ENCODE peak calls at places on chromosomes 16 and 17, in ten cellular contexts. D, S, F, L, K, W, Y, Z, N and O are unnamed samples.

GRCh38 chr16:11175850-11176341 is 80.1 kb downstream of the SOCS1 start:
- DNase-seq in Z (no peak), W (no peak), F (no peak), L (no peak), S (no peak), D (no peak), N (no peak), K (no peak), Y (peak; percentile 72), O (no peak)

GRCh38 chr16:69861276-69862030 is 89.7 kb upstream of the CLEC18A start:
- DNase-seq in N (no peak), S (no peak), W (no peak), Z (peak; percentile 61), F (peak; percentile 86), D (no peak), L (peak; percentile 81), K (peak; percentile 26), Y (no peak), O (peak; percentile 63)

GRCh38 chr16:3022697-3023414 is 886 bp downstream of the HCFC1R1 start:
- DNase-seq in F (no peak), D (peak; percentile 69), L (peak; percentile 92), K (peak; percentile 74), Y (no peak), Z (peak; percentile 41), N (no peak), W (no peak), S (no peak), O (no peak)

GRCh38 chr16:85541619-85542547 is 71.2 kb upstream of the GSE1 start:
- DNase-seq in S (no peak), F (no peak), Y (no peak), Z (no peak), D (no peak), K (no peak), W (no peak), L (no peak), N (peak; percentile 76), O (no peak)

GRCh38 chr16:88476817-88477397 is 23.8 kb downstream of the ZFPM1 start:
- DNase-seq in Y (no peak), D (no peak), K (no peak), N (no peak), Z (no peak), S (no peak), L (no peak), F (no peak), W (no peak), O (no peak)

GRCh38 chr17:76234354-76234679 is 6.0 kb downstream of the RNF157 start:
- DNase-seq in F (no peak), K (no peak), L (no peak), S (no peak), Z (no peak), N (no peak), D (no peak), Y (peak; percentile 44), W (no peak), O (no peak)

GRCh38 chr17:11986939-11987329 is 10.3 kb downstream of the ZNF18 start:
- DNase-seq in Z (no peak), F (peak; percentile 41), K (no peak), D (no peak), N (no peak), S (no peak), Y (no peak), W (peak; percentile 33), L (no peak), O (no peak)

GRCh38 chr16:19127205-19127604 is 13.4 kb downstream of the ITPRIPL2 start:
- DNase-seq in S (no peak), W (no peak), Z (no peak), L (no peak), Y (no peak), D (no peak), K (no peak), N (no peak), F (no peak), O (no peak)

GRCh38 chr17:2705888-2706795 is 5.4 kb downstream of the CLUH start:
- DNase-seq in N (no peak), D (peak; percentile 49), Y (no peak), K (no peak), S (no peak), Z (no peak), F (no peak), L (no peak), W (no peak), O (no peak)

GRCh38 chr17:2706911-2707510 is 4.6 kb downstream of the CLUH start:
- DNase-seq in Z (no peak), S (no peak), N (no peak), Y (no peak), L (no peak), W (no peak), F (no peak), D (peak; percentile 40), K (peak; percentile 46), O (no peak)

GRCh38 chr17:2709173-2709661 is 2.3 kb downstream of the CLUH start:
- DNase-seq in L (peak; percentile 83), S (no peak), K (peak; percentile 56), D (peak; percentile 91), W (no peak), Y (peak; percentile 80), F (no peak), Z (no peak), N (no peak), O (no peak)

GRCh38 chr17:2708585-2709172 is 2.9 kb downstream of the CLUH start:
- DNase-seq in K (no peak), L (no peak), D (peak; percentile 62), S (no peak), Y (no peak), W (no peak), F (no peak), Z (no peak), N (no peak), O (no peak)

DNA sequence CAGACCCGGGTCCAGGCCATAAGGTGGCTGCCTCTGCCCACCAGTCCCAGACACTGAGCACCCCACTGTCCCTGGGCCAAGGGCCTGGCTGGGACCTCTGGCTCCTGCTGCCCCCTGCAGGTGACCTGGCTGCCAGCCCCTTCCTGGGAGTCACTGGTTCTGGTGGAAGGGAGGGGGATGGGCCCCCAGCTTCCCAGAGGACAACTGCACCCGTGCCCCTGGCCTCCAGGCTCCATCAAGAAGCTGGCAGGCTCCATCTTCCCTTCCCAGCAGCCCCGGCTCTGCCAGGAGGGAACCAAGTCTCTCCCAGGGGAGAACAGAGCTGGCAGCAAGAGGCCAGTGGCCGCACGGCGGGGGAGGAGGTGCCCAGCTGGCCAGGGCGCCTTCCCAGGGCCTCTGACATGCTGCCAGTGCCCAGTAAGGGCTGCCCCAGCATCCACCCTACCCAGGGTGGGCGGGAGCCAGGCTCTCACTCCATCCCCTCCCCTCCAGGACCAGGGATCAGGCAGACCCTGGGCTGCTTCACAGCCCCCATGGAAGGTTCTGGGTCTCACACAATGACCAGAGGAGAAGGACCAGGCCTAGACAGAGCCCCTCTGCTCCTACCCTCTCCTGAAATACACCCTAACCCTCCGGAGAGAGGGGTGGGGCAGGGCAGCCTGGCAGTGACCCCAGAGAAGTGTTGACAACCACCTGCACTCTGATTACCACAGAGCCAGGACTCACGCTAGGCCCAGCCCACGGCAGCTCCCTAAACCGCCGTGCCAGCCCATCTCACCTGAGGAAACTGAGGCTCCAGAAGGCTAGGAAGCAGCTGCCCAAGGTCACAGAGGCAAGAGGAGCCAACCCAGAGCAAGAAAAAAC is 3.6 kb downstream of the CLUH start:
- DNase-seq in K (peak; percentile 86), W (no peak), L (peak; percentile 95), Z (peak; percentile 88), F (no peak), S (no peak), D (peak; percentile 58), Y (no peak), N (peak; percentile 77), O (no peak)
- TF ChIP-seq CTCF in K (peak; percentile 53), W (peak; percentile 48), L (peak; percentile 45), Z (peak; percentile 85), F (peak; percentile 23), S (peak; percentile 52), D (no peak), Y (peak; percentile 33), N (peak; percentile 85), O (peak; percentile 25)

GRCh38 chr16:28010671-28011070 is 52.8 kb downstream of the GSG1L start:
- DNase-seq in Z (no peak), L (no peak), Y (no peak), D (no peak), W (no peak), F (no peak), S (no peak), N (no peak), K (no peak), O (no peak)

GRCh38 chr16:28013392-28013791 is 50.1 kb downstream of the GSG1L start:
- DNase-seq in L (no peak), F (no peak), W (no peak), N (no peak), D (no peak), K (no peak), S (no peak), Y (no peak), Z (no peak), O (no peak)

GRCh38 chr16:28011223-28011622 is 52.3 kb downstream of the GSG1L start:
- DNase-seq in K (no peak), F (no peak), N (no peak), D (no peak), W (no peak), Z (no peak), S (no peak), L (no peak), Y (no peak), O (no peak)

GRCh38 chr16:28012031-28012445 is 51.5 kb downstream of the GSG1L start:
- DNase-seq in K (no peak), L (no peak), D (no peak), Z (no peak), S (no peak), F (peak; percentile 38), Y (no peak), W (peak; percentile 19), N (peak; percentile 80), O (no peak)

DNA sequence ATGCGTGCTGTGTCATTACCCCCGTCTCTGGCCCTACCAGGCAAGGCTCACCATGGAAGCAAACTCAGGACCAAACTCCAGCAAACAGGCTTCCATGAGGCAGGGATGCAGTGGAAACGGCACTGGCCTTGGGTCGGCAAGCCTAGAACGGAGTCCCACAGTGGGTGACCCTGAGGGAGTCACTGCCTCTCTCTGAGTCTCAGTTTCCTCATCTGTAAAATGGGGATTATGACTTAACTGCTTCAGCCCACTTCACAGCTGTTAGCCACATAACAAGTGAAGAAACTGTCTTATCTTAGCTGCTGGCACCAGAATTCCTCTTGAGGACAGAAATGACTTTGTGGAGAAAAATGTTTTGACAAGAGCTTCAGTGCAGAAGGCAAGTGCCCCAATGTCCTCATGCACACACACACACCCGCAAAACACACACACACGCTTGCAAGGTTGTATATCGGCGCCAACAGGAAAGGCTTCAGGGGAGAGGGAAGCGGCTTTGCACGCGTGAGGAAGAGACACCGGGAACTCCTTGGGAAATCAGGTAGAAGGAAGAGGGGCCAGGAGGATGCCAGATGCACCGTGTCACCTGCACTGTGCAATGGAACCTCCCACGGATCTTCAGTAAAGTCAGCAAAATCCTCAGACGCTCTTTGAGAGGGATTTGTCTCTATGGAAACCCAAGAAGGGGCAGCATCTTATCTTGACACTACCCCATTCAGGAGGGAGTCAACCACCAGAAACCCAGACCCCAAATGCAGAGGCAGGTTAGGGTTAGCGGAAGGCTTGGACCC is 53.7 kb downstream of the GSG1L start:
- DNase-seq in N (peak; percentile 36), Y (no peak), Z (no peak), F (no peak), W (no peak), D (no peak), K (no peak), L (no peak), S (no peak), O (no peak)
- TF ChIP-seq CTCF in N (no peak), Y (no peak), Z (no peak), F (no peak), W (no peak), D (no peak), K (no peak), L (no peak), S (no peak), O (no peak)

GRCh38 chr17:81941484-81942166 is 4.5 kb upstream of the PYCR1 start:
- DNase-seq in L (no peak), W (no peak), F (no peak), K (peak; percentile 74), D (no peak), N (peak; percentile 67), Y (no peak), S (no peak), Z (peak; percentile 73), O (no peak)

GRCh38 chr17:81940538-81941483 is 3.7 kb upstream of the PYCR1 start:
- DNase-seq in S (no peak), D (no peak), Y (no peak), F (no peak), K (no peak), L (no peak), W (no peak), N (peak; percentile 16), Z (no peak), O (no peak)

GRCh38 chr17:81942167-81942553 is 4.9 kb downstream of the MYADML2 start:
- DNase-seq in Z (no peak), Y (no peak), L (no peak), F (no peak), W (no peak), K (peak; percentile 10), N (no peak), D (no peak), S (no peak), O (no peak)

GRCh38 chr17:81939881-81940385 is 2.8 kb upstream of the PYCR1 start:
- DNase-seq in W (no peak), K (peak; percentile 78), D (peak; percentile 61), Y (no peak), L (peak; percentile 81), Z (no peak), S (no peak), F (peak; percentile 44), N (no peak), O (peak; percentile 68)

DNA sequence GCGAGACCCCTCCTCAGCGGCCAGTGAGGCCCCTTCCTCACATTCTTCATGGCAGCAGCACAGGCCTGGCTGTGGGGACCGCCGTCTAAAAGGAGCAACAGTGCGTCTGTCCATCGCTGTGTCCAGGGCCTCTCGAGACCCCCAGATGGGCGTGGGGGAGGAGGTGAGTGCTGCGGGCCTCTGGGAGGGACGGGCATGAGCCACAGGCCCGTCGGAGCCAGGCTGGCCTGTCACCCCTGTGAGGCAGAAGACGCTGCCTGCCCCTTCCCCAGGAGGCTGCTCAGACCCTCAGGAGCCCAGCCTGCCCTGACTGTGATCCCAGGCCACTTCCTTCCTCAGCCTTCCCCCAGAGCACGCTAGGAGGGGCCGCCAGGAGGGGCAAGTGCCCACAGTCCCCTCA is 2.1 kb upstream of the PYCR1 start:
- DNase-seq in W (no peak), K (no peak), D (no peak), S (no peak), F (no peak), L (peak; percentile 62), Z (no peak), Y (no peak), N (no peak), O (no peak)
- TF ChIP-seq CTCF in W (no peak), K (no peak), D (no peak), S (no peak), F (no peak), L (no peak), Z (no peak), Y (no peak), N (no peak), O (no peak)

GRCh38 chr17:8489841-8490240 is 54.2 kb downstream of the NDEL1 start:
- DNase-seq in L (no peak), Z (no peak), D (no peak), K (no peak), S (no peak), N (no peak), Y (no peak), F (peak; percentile 52), W (no peak), O (no peak)

GRCh38 chr17:8488491-8488890 is 52.8 kb downstream of the NDEL1 start:
- DNase-seq in W (no peak), N (no peak), S (no peak), F (no peak), Y (no peak), Z (no peak), D (no peak), L (no peak), K (no peak), O (no peak)

GRCh38 chr17:8490256-8491023 is 54.8 kb downstream of the NDEL1 start:
- DNase-seq in K (no peak), W (no peak), L (no peak), F (no peak), N (no peak), Z (no peak), S (no peak), Y (no peak), D (no peak), O (no peak)

GRCh38 chr17:8487130-8487645 is 51.5 kb downstream of the NDEL1 start:
- DNase-seq in N (no peak), S (no peak), F (no peak), L (no peak), K (no peak), Z (no peak), W (no peak), D (no peak), Y (no peak), O (no peak)

GRCh38 chr17:8488931-8489330 is 53.2 kb downstream of the NDEL1 start:
- DNase-seq in K (peak; percentile 72), Z (no peak), N (no peak), S (no peak), D (no peak), L (peak; percentile 81), W (peak; percentile 91), Y (no peak), F (peak; percentile 98), O (peak; percentile 73)
- TF ChIP-seq CTCF in K (no peak), Z (no peak), N (no peak), S (no peak), D (no peak), L (no peak), W (no peak), Y (no peak), F (peak; percentile 9), O (no peak)